ENCODE peak calls at places on chromosome 18, in six cellular contexts. One of them, this sample, is unnamed. For H3K4me1, the result is how much of the 10 kb centered on the place peaks cover.

GRCh38 chr18:68462148-68462547 is 252.8 kb downstream of the TMX3 start:
- DNase-seq in Karpas-422: no peak
- DNase-seq in ovary: no peak
- DNase-seq in pancreas: no peak
- DNase-seq in GM23338: no peak
- DNase-seq in body of pancreas: no peak
- DNase-seq in this sample: no peak

GRCh38 chr18:25132786-25133496 is 219.0 kb downstream of the ZNF521 start:
- DNase-seq in Karpas-422: no peak
- DNase-seq in ovary: no peak
- DNase-seq in pancreas: no peak
- DNase-seq in GM23338: no peak
- DNase-seq in body of pancreas: no peak
- DNase-seq in this sample: no peak

GRCh38 chr18:36441872-36442271 is 144.4 kb downstream of the FHOD3 start:
- DNase-seq in Karpas-422: no peak
- DNase-seq in ovary: no peak
- DNase-seq in pancreas: no peak
- DNase-seq in GM23338: no peak
- DNase-seq in body of pancreas: no peak
- DNase-seq in this sample: no peak

GRCh38 chr18:79612291-79613108 is 67.1 kb upstream of the CTDP1 start:
- DNase-seq in Karpas-422: no peak
- DNase-seq in ovary: no peak
- DNase-seq in pancreas: no peak
- DNase-seq in GM23338: no peak
- DNase-seq in body of pancreas: no peak
- DNase-seq in this sample: no peak

GRCh38 chr18:22710628-22711380 is 222.3 kb upstream of the RBBP8 start:
- DNase-seq in Karpas-422: no peak
- DNase-seq in ovary: peak
- DNase-seq in pancreas: peak
- DNase-seq in GM23338: peak
- DNase-seq in body of pancreas: peak
- DNase-seq in this sample: peak

GRCh38 chr18:24488824-24489493 is 28.5 kb downstream of the HRH4 start:
- DNase-seq in Karpas-422: peak
- DNase-seq in ovary: no peak
- DNase-seq in pancreas: no peak
- DNase-seq in GM23338: peak
- DNase-seq in body of pancreas: no peak
- DNase-seq in this sample: no peak

GRCh38 chr18:22604986-22605421 is 187.3 kb upstream of the CTAGE1 start:
- DNase-seq in Karpas-422: no peak
- DNase-seq in ovary: no peak
- DNase-seq in pancreas: peak
- DNase-seq in GM23338: no peak
- DNase-seq in body of pancreas: peak
- DNase-seq in this sample: no peak

GRCh38 chr18:44502790-44503189 is 177.9 kb upstream of the SETBP1 start:
- DNase-seq in Karpas-422: no peak
- DNase-seq in ovary: no peak
- DNase-seq in pancreas: no peak
- DNase-seq in GM23338: no peak
- DNase-seq in body of pancreas: no peak
- DNase-seq in this sample: no peak

GRCh38 chr18:8365528-8365927 is 243.7 kb upstream of the RAB12 start:
- DNase-seq in Karpas-422: no peak
- DNase-seq in ovary: no peak
- DNase-seq in pancreas: no peak
- DNase-seq in GM23338: no peak
- DNase-seq in body of pancreas: no peak
- DNase-seq in this sample: no peak

GRCh38 chr18:8808001-8808400 is 102.6 kb downstream of the MTCL1 start:
- DNase-seq in Karpas-422: no peak
- DNase-seq in ovary: no peak
- DNase-seq in pancreas: no peak
- DNase-seq in GM23338: no peak
- DNase-seq in body of pancreas: no peak
- DNase-seq in this sample: no peak

GRCh38 chr18:48835119-48835518 is 115.6 kb downstream of the SMAD7 start:
- DNase-seq in Karpas-422: peak
- DNase-seq in ovary: no peak
- DNase-seq in pancreas: no peak
- DNase-seq in GM23338: no peak
- DNase-seq in body of pancreas: no peak
- DNase-seq in this sample: no peak

GRCh38 chr18:12879840-12880531 is 4.1 kb downstream of the PTPN2 start:
- DNase-seq in Karpas-422: peak
- DNase-seq in ovary: no peak
- DNase-seq in pancreas: no peak
- DNase-seq in GM23338: peak
- DNase-seq in body of pancreas: peak
- DNase-seq in this sample: no peak

GRCh38 chr18:30957086-30957485 is 85.5 kb downstream of the DSC3 start:
- DNase-seq in Karpas-422: no peak
- DNase-seq in ovary: no peak
- DNase-seq in pancreas: no peak
- DNase-seq in GM23338: no peak
- DNase-seq in body of pancreas: no peak
- DNase-seq in this sample: no peak

DNA sequence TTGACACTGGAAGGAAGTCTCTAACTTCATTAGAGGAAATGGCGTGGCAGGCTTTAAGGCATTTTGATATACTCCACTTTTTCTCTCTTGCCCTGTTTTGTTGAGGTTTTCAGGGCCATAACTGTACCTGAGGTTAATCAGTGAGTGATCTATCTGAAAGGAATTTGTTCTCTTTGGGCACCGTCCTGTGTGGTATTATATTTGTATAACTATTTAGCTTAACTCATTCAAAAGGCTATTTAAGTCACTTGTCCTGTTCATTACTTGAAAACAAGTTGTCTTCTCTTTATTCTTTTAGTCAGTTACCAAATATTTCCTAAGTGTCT is 180.4 kb downstream of the NEDD4L start:
- DNase-seq in Karpas-422: no peak
- DNase-seq in ovary: no peak
- DNase-seq in pancreas: no peak
- DNase-seq in GM23338: no peak
- DNase-seq in body of pancreas: no peak
- DNase-seq in this sample: no peak
- H3K4me1 ChIP-seq in Karpas-422: under half
- H3K4me1 ChIP-seq in ovary: under half
- H3K4me1 ChIP-seq in pancreas: under half
- H3K4me1 ChIP-seq in GM23338: half or more
- H3K4me1 ChIP-seq in body of pancreas: half or more
- H3K4me1 ChIP-seq in this sample: under half

GRCh38 chr18:53819174-53819573 is 405.3 kb downstream of the MBD2 start:
- DNase-seq in Karpas-422: no peak
- DNase-seq in ovary: no peak
- DNase-seq in pancreas: no peak
- DNase-seq in GM23338: no peak
- DNase-seq in body of pancreas: no peak
- DNase-seq in this sample: no peak
- H3K4me3 ChIP-seq in Karpas-422: no peak
- H3K4me3 ChIP-seq in ovary: no peak
- H3K4me3 ChIP-seq in pancreas: no peak
- H3K4me3 ChIP-seq in GM23338: no peak
- H3K4me3 ChIP-seq in body of pancreas: no peak
- H3K4me3 ChIP-seq in this sample: no peak

GRCh38 chr18:74286106-74286856 is 5.5 kb downstream of the CYB5A start:
- DNase-seq in Karpas-422: no peak
- DNase-seq in ovary: no peak
- DNase-seq in pancreas: no peak
- DNase-seq in GM23338: no peak
- DNase-seq in body of pancreas: peak
- DNase-seq in this sample: no peak
- H3K4me1 ChIP-seq in Karpas-422: under half
- H3K4me1 ChIP-seq in ovary: under half
- H3K4me1 ChIP-seq in pancreas: under half
- H3K4me1 ChIP-seq in GM23338: half or more
- H3K4me1 ChIP-seq in body of pancreas: half or more
- H3K4me1 ChIP-seq in this sample: half or more

GRCh38 chr18:58891753-58892152 is 27.1 kb downstream of the ZNF532 start:
- DNase-seq in Karpas-422: no peak
- DNase-seq in ovary: no peak
- DNase-seq in pancreas: no peak
- DNase-seq in GM23338: no peak
- DNase-seq in body of pancreas: no peak
- DNase-seq in this sample: no peak
- H3K4me3 ChIP-seq in Karpas-422: peak
- H3K4me3 ChIP-seq in ovary: no peak
- H3K4me3 ChIP-seq in pancreas: no peak
- H3K4me3 ChIP-seq in GM23338: no peak
- H3K4me3 ChIP-seq in body of pancreas: no peak
- H3K4me3 ChIP-seq in this sample: no peak